ENCODE peak calls at places on chromosomes 1 and 21, in five cellular contexts. E is SK-N-SH, S is K562, M is H1, W is HCT116. J is an unnamed sample.

GRCh38 chr21:46188226-46189212 is 4.3 kb upstream of the SPATC1L start:
- DNase-seq in E (peak; percentile 72), S (peak; percentile 89), M (no peak), W (peak; percentile 28), J (peak; percentile 83)

GRCh38 chr1:228097333-228098081 is 5.6 kb downstream of the C1orf35 start:
- DNase-seq in M (peak; percentile 39), S (no peak), W (no peak), E (peak; percentile 6), J (no peak)

GRCh38 chr1:232630047-232630893 is at the start of gene SIPA1L2:
- DNase-seq in S (peak; percentile 9), W (peak; percentile 66), M (peak; percentile 98), E (peak; percentile 100), J (peak; percentile 93)

GRCh38 chr1:46532498-46533178 is 18.8 kb downstream of the KNCN start:
- DNase-seq in M (peak; percentile 87), W (no peak), S (peak; percentile 92), E (peak; percentile 95), J (peak; percentile 37)

GRCh38 chr1:230487773-230488428 is 61.8 kb upstream of the PGBD5 start:
- DNase-seq in W (no peak), E (no peak), M (no peak), S (no peak), J (no peak)

GRCh38 chr1:199861020-199861795 is 166.3 kb upstream of the NR5A2 start:
- DNase-seq in W (no peak), M (no peak), S (no peak), E (no peak), J (no peak)

GRCh38 chr1:53330819-53331218 is 2.9 kb upstream of the LRP8 start:
- DNase-seq in S (peak; percentile 5), M (no peak), W (no peak), E (no peak), J (no peak)

GRCh38 chr1:165207774-165208359 is 148.6 kb downstream of the LMX1A start:
- DNase-seq in W (no peak), M (no peak), E (no peak), S (peak; percentile 39), J (no peak)

GRCh38 chr1:197731449-197731848 is 43.8 kb downstream of the DENND1B start:
- DNase-seq in W (no peak), M (no peak), E (no peak), S (no peak), J (no peak)

GRCh38 chr1:226954337-226954736 is 14.2 kb downstream of the COQ8A start:
- DNase-seq in S (no peak), W (no peak), M (no peak), E (no peak), J (no peak)

GRCh38 chr1:179166663-179167417 is 62.6 kb downstream of the ABL2 start:
- DNase-seq in S (no peak), W (no peak), M (no peak), E (peak; percentile 15), J (no peak)

GRCh38 chr1:50852889-50853288 is 107.2 kb downstream of the FAF1 start:
- DNase-seq in E (no peak), W (no peak), S (no peak), M (no peak), J (no peak)

GRCh38 chr1:207241164-207241934 is 80.1 kb upstream of the CD55 start:
- DNase-seq in W (no peak), M (no peak), S (no peak), E (no peak), J (peak; percentile 69)

GRCh38 chr1:149845416-149845815 is 54.0 kb upstream of the BOLA1 start:
- DNase-seq in W (no peak), M (no peak), S (no peak), E (no peak), J (no peak)

GRCh38 chr1:1344672-1345361 is 4.4 kb downstream of the DVL1 start:
- DNase-seq in M (peak; percentile 67), W (peak; percentile 95), E (peak; percentile 85), S (peak; percentile 61), J (no peak)

GRCh38 chr1:41490911-41491310 is 6.4 kb upstream of the EDN2 start:
- DNase-seq in W (no peak), M (no peak), E (no peak), S (no peak), J (no peak)

GRCh38 chr1:107464827-107465226 is 324.0 kb downstream of the NTNG1 start:
- DNase-seq in M (no peak), E (no peak), S (no peak), W (no peak), J (no peak)

GRCh38 chr1:117615474-117615873 is 9.6 kb downstream of the TENT5C start:
- DNase-seq in M (no peak), E (no peak), S (no peak), W (no peak), J (no peak)

DNA sequence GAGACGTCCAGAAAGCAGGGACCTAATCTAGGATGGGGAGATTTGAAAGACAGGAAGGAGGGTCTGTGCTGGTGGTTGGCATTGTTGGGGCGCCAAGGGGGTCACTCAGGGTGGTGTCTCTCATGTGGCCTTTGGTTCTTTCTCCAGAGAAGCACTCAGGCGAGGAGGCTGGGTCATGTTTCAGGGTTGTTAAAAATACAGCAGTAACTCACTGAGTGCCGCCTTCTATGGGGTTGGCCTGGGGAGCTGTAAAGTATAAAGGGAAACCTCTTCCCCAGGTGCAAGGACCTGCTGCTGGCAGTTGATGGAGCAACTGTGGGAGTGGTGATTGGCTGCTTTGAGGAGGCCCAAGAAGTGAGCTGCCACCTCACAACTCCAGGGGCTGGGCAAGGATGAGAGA is 52.2 kb upstream of the TLR5 start:
- DNase-seq in M (peak; percentile 22), E (no peak), W (no peak), S (no peak), J (no peak)
- H3K4me2 ChIP-seq in M (no peak overlapping the region), E (no peak overlapping the region), W (no peak overlapping the region), S (no peak overlapping the region), J (no peak overlapping the region)

DNA sequence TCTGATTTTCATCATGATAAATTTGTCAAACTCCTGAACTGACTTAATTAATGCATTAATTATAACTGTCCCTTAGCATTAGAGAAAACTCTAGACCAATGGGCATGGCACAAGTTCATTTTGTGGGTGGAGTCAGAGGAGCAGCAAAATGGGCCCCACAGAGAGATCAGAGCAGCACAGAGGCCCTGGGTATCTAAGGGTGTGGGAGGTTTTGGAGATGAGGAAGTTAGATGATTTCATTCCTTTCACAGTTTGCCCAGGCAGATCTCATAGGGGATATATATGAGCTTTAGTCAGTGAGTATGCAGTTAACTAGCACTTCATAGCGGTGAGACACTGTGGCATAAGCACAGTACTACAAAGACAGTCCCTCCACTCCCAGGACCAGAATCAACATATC is 117.3 kb downstream of the MAB21L3 start:
- DNase-seq in W (no peak), E (no peak), S (no peak), M (no peak), J (no peak)
- H2AFZ ChIP-seq in W (no peak overlapping the region), E (no peak overlapping the region), S (no peak overlapping the region), M (no peak overlapping the region), J (no peak overlapping the region)

GRCh38 chr1:42746436-42747105 is 6.5 kb upstream of the CLDN19 start:
- DNase-seq in E (no peak), M (no peak), S (no peak), W (no peak), J (no peak)
- TF ChIP-seq MAX in E (no peak), M (no peak), S (no peak), W (no peak), J (no peak)

DNA sequence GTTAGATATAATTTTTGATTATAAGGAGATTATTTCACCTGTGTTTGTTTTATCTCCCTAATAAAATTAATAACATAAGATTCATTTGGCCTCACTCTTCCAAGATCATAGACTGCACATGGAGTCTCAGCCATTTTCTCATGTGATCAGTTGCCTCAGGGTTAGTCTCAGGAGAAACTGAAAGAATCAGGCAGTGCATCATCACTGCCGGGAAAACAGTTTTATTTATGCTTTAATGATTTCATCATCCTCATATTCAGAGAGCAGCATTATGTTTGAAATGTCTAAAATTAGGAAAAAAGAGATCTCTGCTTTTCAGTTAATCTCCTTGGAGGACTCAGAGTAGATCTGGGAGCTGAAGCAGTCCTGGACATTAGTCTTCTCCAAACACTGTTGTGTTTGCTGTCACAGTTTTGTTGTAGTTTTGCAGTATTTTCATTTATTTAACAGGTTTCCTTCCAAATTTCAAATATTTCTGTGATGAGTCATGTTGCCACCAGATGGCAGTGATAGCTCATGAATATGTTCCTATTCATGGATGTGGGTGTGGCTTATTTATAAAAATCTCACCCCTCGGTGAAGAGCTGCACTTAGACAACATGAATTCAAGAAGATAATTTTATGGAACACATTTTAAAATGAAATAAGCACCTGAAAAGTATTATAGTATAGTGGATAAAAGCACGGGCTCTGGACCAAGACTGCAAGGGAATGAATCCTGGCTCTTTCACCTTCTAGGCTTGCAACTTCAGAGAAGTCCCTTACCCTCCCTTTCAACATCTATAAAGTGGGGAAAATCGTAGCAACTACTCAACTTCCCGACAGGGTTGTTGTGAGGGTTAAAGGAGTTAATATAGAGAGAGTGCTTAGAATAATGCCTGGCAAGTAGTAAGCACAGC is 31.2 kb downstream of the CHD1L start:
- DNase-seq in W (peak; percentile 29), S (peak; percentile 72), E (peak; percentile 54), M (no peak), J (peak; percentile 77)
- H3K4me2 ChIP-seq in W (peak overlapping the region; percentile 13), S (no peak overlapping the region), E (peak overlapping the region; percentile 35), M (no peak overlapping the region), J (peak overlapping the region; percentile 57)

GRCh38 chr1:18682375-18682774 is 51.7 kb downstream of the PAX7 start:
- DNase-seq in M (no peak), E (no peak), S (no peak), W (no peak), J (no peak)

GRCh38 chr1:18686540-18686939 is 55.9 kb downstream of the PAX7 start:
- DNase-seq in S (no peak), E (no peak), W (no peak), M (no peak), J (no peak)

GRCh38 chr1:18684306-18684705 is 53.7 kb downstream of the PAX7 start:
- DNase-seq in S (no peak), M (no peak), W (no peak), E (no peak), J (no peak)

GRCh38 chr1:18676431-18676830 is 45.8 kb downstream of the PAX7 start:
- DNase-seq in E (no peak), S (no peak), W (no peak), M (no peak), J (no peak)

GRCh38 chr1:18681423-18681835 is 50.8 kb downstream of the PAX7 start:
- DNase-seq in S (peak; percentile 79), M (no peak), W (peak; percentile 29), E (peak; percentile 78), J (no peak)
- H2AFZ ChIP-seq in S (no peak overlapping the region), M (no peak overlapping the region), W (peak overlapping the region; percentile 5), E (no peak overlapping the region), J (no peak overlapping the region)

DNA sequence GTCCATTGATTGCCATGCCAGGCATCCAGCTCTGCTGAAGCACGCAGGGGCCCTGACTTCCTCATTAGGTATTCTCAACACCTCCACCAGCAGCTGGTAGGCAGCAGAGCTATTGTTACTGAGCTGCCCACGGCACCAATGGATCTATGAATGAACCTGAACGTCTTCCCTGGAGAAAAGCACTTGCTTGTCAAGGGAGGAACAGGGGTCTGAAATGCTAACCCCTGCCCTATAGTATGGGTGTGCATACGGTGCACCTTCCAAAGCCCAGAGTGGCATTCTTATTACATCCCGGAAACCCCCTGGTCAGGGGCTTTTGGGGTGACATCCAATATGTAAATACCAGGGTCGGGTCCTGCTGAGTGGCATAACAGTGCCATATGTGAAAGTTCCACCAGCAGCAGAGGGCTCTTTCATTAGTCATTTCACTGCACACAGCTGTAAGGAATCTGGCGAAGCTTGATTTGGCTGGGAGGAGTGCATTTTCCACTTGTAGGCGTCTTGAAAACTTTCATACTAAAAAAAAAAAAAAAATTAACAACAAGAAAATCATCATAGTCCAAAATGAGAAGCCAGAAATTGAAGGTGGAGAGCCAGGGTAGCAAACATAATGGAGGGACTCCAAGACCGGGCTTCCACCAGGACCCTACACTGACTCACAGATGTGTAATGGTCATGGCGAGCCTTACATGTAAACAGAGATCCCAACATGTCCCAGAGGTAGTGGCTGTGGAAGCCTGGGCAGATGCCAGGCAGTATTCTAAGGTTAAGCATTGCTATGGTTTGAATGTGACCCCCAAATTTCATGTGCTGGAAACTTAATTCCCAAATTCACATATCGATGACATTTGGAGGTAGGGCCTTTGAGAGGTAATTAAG is 58.8 kb upstream of the PRDX6 start:
- DNase-seq in M (no peak), W (no peak), S (no peak), E (no peak), J (no peak)
- TF ChIP-seq MAX in M (no peak), W (no peak), S (no peak), E (no peak), J (no peak)